ENCODE peak calls at places on chromosome 12, in seven cellular contexts. K, V, X, G, B, C and I are unnamed samples.

GRCh38 chr12:50647031-50647430 is 116.9 kb upstream of the ATF1 start:
- DNase-seq in C (no peak), V (no peak), G (no peak), X (no peak), K (no peak), B (no peak), I (no peak)

GRCh38 chr12:80565276-80565675 is 121.2 kb downstream of the PTPRQ start:
- DNase-seq in X (peak; percentile 17), K (no peak), C (no peak), G (no peak), B (peak; percentile 9), V (no peak), I (no peak)

GRCh38 chr12:112979281-112979680 is 962 bp downstream of the OAS2 start:
- DNase-seq in X (no peak), V (no peak), C (no peak), G (no peak), B (peak; percentile 40), K (peak; percentile 48), I (no peak)

GRCh38 chr12:113325938-113326337 is 9.0 kb downstream of the SLC8B1 start:
- DNase-seq in K (no peak), X (no peak), V (no peak), C (no peak), G (no peak), B (no peak), I (peak; percentile 78)

GRCh38 chr12:132773077-132774020 is 11.7 kb upstream of the ANKLE2 start:
- DNase-seq in B (no peak), V (no peak), G (no peak), C (no peak), K (no peak), X (no peak), I (no peak)

GRCh38 chr12:121248611-121249010 is 38.7 kb downstream of the P2RX4 start:
- DNase-seq in B (no peak), K (peak; percentile 74), C (no peak), X (no peak), V (no peak), G (no peak), I (no peak)

GRCh38 chr12:60335765-60336164 is 739.9 kb downstream of the SLC16A7 start:
- DNase-seq in X (peak; percentile 15), V (no peak), B (peak; percentile 45), C (no peak), K (no peak), G (no peak), I (no peak)

GRCh38 chr12:108967869-108968540 is 52.9 kb downstream of the SVOP start:
- DNase-seq in B (peak; percentile 19), V (no peak), C (no peak), X (no peak), K (no peak), G (no peak), I (no peak)

GRCh38 chr12:91178139-91178561 is 4.5 kb downstream of the DCN start:
- DNase-seq in B (peak; percentile 6), C (no peak), K (no peak), X (no peak), V (no peak), G (no peak), I (no peak)

GRCh38 chr12:32183646-32184045 is 77.0 kb downstream of the BICD1 start:
- DNase-seq in G (no peak), X (no peak), C (no peak), V (no peak), K (no peak), B (no peak), I (no peak)

GRCh38 chr12:42790761-42791151 is 201.2 kb upstream of the PRICKLE1 start:
- DNase-seq in V (no peak), B (peak; percentile 52), C (no peak), G (no peak), X (no peak), K (peak; percentile 9), I (peak; percentile 68)

GRCh38 chr12:55582066-55582465 is 9.8 kb downstream of the OR2AP1 start:
- DNase-seq in X (no peak), K (no peak), C (no peak), B (no peak), V (no peak), G (no peak), I (no peak)

GRCh38 chr12:40054554-40055226 is 51.2 kb downstream of the SLC2A13 start:
- DNase-seq in K (peak; percentile 13), G (no peak), X (peak; percentile 0), C (peak; percentile 12), V (no peak), B (peak; percentile 64), I (peak; percentile 6)

GRCh38 chr12:111673503-111673902 is 12.3 kb downstream of the BRAP start:
- DNase-seq in X (no peak), G (no peak), V (no peak), B (no peak), K (no peak), C (no peak), I (no peak)

GRCh38 chr12:100716658-100716948 is 78.0 kb upstream of the ANO4 start:
- DNase-seq in V (no peak), X (no peak), K (no peak), G (no peak), B (no peak), C (no peak), I (no peak)
- H3K4me3 ChIP-seq in V (no peak overlapping the region), X (peak overlapping the region; percentile 71), K (no peak overlapping the region), G (peak overlapping the region; percentile 27), B (peak overlapping the region; percentile 50), C (peak overlapping the region; percentile 58), I (peak overlapping the region; percentile 52)

DNA sequence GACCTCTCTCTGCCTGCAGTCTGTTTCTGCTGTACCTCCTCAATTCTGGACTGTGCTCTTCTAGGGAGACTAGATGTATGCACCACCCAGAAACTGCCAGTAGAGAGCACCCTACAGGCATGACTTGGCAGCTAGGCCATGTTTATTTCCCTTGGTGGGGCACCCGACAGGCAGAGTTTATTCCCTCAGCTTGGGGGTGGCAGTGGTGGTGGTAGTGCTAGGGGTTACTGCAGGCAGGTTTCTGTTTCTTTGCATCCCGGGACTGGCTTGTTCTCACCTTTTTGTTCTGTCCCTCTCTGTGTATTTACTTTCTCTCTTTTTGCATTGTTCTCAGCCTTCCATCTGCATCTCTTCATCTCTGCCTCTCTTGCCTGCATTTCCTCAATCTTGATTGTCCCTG is 13.6 kb downstream of the PRPF40B start:
- DNase-seq in G (peak; percentile 46), C (peak; percentile 73), K (peak; percentile 52), X (no peak), B (peak; percentile 46), V (no peak), I (no peak)
- TF ChIP-seq CTCF in G (peak; percentile 50), C (peak; percentile 84), K (peak; percentile 60), X (peak; percentile 77), B (peak; percentile 79), V (peak; percentile 21), I (peak; percentile 83)

GRCh38 chr12:64745259-64745807 is 13.9 kb downstream of the GNS start:
- DNase-seq in V (no peak), C (no peak), X (no peak), G (no peak), K (no peak), B (no peak), I (no peak)
- H3K36me3 ChIP-seq in V (no peaks in the 10 kb centered on the region), C (peaks cover 94% of the 10 kb centered on the region), X (peaks cover 37% of the 10 kb centered on the region), G (peaks cover 27% of the 10 kb centered on the region), K (no peaks in the 10 kb centered on the region), B (peaks cover 5% of the 10 kb centered on the region), I (no peaks in the 10 kb centered on the region)

GRCh38 chr12:1575799-1576401 is 18.5 kb downstream of the FBXL14 start:
- DNase-seq in K (no peak), X (no peak), G (no peak), C (no peak), V (no peak), B (no peak), I (no peak)
- H3K4me3 ChIP-seq in K (no peak overlapping the region), X (no peak overlapping the region), G (peak overlapping the region; percentile 11), C (peak overlapping the region; percentile 30), V (no peak overlapping the region), B (no peak overlapping the region), I (no peak overlapping the region)